ENCODE peak calls at places on chromosomes 3 and 15, in six cellular contexts. One of them, this sample, is unnamed.

GRCh38 chr3:102238362-102238761 is 196.5 kb upstream of the ZPLD1 start:
- DNase-seq in NCI-H1092: no peak
- DNase-seq in left lobe of liver: no peak
- DNase-seq in NCI-H1436: no peak
- DNase-seq in islet precursor cell: no peak
- DNase-seq in stimulated activated CD8-positive, alpha-beta memory T cell treated with anti-CD3 and anti-CD28 coated beads, Interleukin-2, amount 100 ng/mL, for 1 hour: no peak
- DNase-seq in this sample: no peak

GRCh38 chr3:158200973-158201372 is 91.1 kb downstream of the RSRC1 start:
- DNase-seq in NCI-H1092: no peak
- DNase-seq in left lobe of liver: no peak
- DNase-seq in NCI-H1436: no peak
- DNase-seq in islet precursor cell: no peak
- DNase-seq in stimulated activated CD8-positive, alpha-beta memory T cell treated with anti-CD3 and anti-CD28 coated beads, Interleukin-2, amount 100 ng/mL, for 1 hour: no peak
- DNase-seq in this sample: no peak

GRCh38 chr3:95721938-95722337 is 1092.5 kb upstream of the EPHA6 start:
- DNase-seq in NCI-H1092: no peak
- DNase-seq in left lobe of liver: no peak
- DNase-seq in NCI-H1436: no peak
- DNase-seq in islet precursor cell: no peak
- DNase-seq in stimulated activated CD8-positive, alpha-beta memory T cell treated with anti-CD3 and anti-CD28 coated beads, Interleukin-2, amount 100 ng/mL, for 1 hour: no peak
- DNase-seq in this sample: no peak

GRCh38 chr3:128317101-128317697 is 149.5 kb downstream of the DNAJB8 start:
- DNase-seq in NCI-H1092: no peak
- DNase-seq in left lobe of liver: peak; percentile 21
- DNase-seq in NCI-H1436: no peak
- DNase-seq in islet precursor cell: peak; percentile 46
- DNase-seq in stimulated activated CD8-positive, alpha-beta memory T cell treated with anti-CD3 and anti-CD28 coated beads, Interleukin-2, amount 100 ng/mL, for 1 hour: no peak
- DNase-seq in this sample: no peak

GRCh38 chr15:75053748-75054125 is 30.3 kb downstream of the PPCDC start:
- DNase-seq in NCI-H1092: no peak
- DNase-seq in left lobe of liver: no peak
- DNase-seq in NCI-H1436: no peak
- DNase-seq in islet precursor cell: no peak
- DNase-seq in stimulated activated CD8-positive, alpha-beta memory T cell treated with anti-CD3 and anti-CD28 coated beads, Interleukin-2, amount 100 ng/mL, for 1 hour: no peak
- DNase-seq in this sample: no peak

GRCh38 chr15:31464216-31465082 is 137.8 kb downstream of the KLF13 start:
- DNase-seq in NCI-H1092: no peak
- DNase-seq in left lobe of liver: peak; percentile 31
- DNase-seq in NCI-H1436: no peak
- DNase-seq in islet precursor cell: no peak
- DNase-seq in stimulated activated CD8-positive, alpha-beta memory T cell treated with anti-CD3 and anti-CD28 coated beads, Interleukin-2, amount 100 ng/mL, for 1 hour: no peak
- DNase-seq in this sample: no peak

GRCh38 chr3:117630885-117631284 is 921.3 kb downstream of the TUSC7 start:
- DNase-seq in NCI-H1092: peak; percentile 54
- DNase-seq in left lobe of liver: no peak
- DNase-seq in NCI-H1436: peak; percentile 9
- DNase-seq in islet precursor cell: no peak
- DNase-seq in stimulated activated CD8-positive, alpha-beta memory T cell treated with anti-CD3 and anti-CD28 coated beads, Interleukin-2, amount 100 ng/mL, for 1 hour: no peak
- DNase-seq in this sample: no peak

GRCh38 chr3:70803317-70803716 is 490.9 kb upstream of the MDFIC2 start:
- DNase-seq in NCI-H1092: no peak
- DNase-seq in left lobe of liver: no peak
- DNase-seq in NCI-H1436: no peak
- DNase-seq in islet precursor cell: no peak
- DNase-seq in stimulated activated CD8-positive, alpha-beta memory T cell treated with anti-CD3 and anti-CD28 coated beads, Interleukin-2, amount 100 ng/mL, for 1 hour: no peak
- DNase-seq in this sample: no peak

GRCh38 chr3:125694761-125695294 is 99.5 kb upstream of the OSBPL11 start:
- DNase-seq in NCI-H1092: peak; percentile 55
- DNase-seq in left lobe of liver: no peak
- DNase-seq in NCI-H1436: no peak
- DNase-seq in islet precursor cell: no peak
- DNase-seq in stimulated activated CD8-positive, alpha-beta memory T cell treated with anti-CD3 and anti-CD28 coated beads, Interleukin-2, amount 100 ng/mL, for 1 hour: no peak
- DNase-seq in this sample: peak; percentile 96